ENCODE peak calls at places on chromosome 7, in ten cellular contexts. F is non-pigmented ciliary epithelial cell; S is activated effector memory CD4-positive, alpha-beta T cell treated with anti-CD3 and anti-CD28 coated beads, Interleukin-2, amount 50 U/mL, for 16 hours; L is NT2/D1; M is mucosa of descending colon; J is nucleus accumbens; V is HCT116; N is MG63; Y is dermis microvascular lymphatic vessel endothelial cell; G is left colon. T is an unnamed sample.

GRCh38 chr7:23074443-23075244 is 30.9 kb upstream of the KLHL7 start:
- DNase-seq in F (no peak), S (no peak), L (no peak), M (peak; percentile 4), J (no peak), V (no peak), N (no peak), Y (peak; percentile 51), G (no peak), T (no peak)

GRCh38 chr7:73809454-73810090 is 21.2 kb upstream of the CLDN4 start:
- DNase-seq in F (no peak), S (peak; percentile 55), L (no peak), M (peak; percentile 82), J (no peak), V (peak; percentile 67), N (no peak), Y (no peak), G (peak; percentile 81), T (no peak)

GRCh38 chr7:32500922-32501341 is 5.6 kb downstream of the AVL9 start:
- DNase-seq in F (no peak), S (no peak), L (no peak), M (no peak), J (no peak), V (no peak), N (peak; percentile 11), Y (peak; percentile 68), G (no peak), T (no peak)

GRCh38 chr7:92464515-92464914 is 13.2 kb downstream of the ERVW-1 start:
- DNase-seq in F (no peak), S (no peak), L (no peak), M (no peak), J (no peak), V (no peak), N (no peak), Y (no peak), G (no peak), T (no peak)

GRCh38 chr7:157079116-157079515 is 59.6 kb upstream of the UBE3C start:
- DNase-seq in F (no peak), S (no peak), L (no peak), M (no peak), J (no peak), V (no peak), N (no peak), Y (no peak), G (no peak), T (no peak)

GRCh38 chr7:103855671-103856070 is 133.8 kb downstream of the RELN start:
- DNase-seq in F (no peak), S (no peak), L (no peak), M (no peak), J (no peak), V (no peak), N (no peak), Y (no peak), G (no peak), T (no peak)

GRCh38 chr7:93185303-93186027 is 37.3 kb upstream of the SAMD9L start:
- DNase-seq in F (no peak), S (no peak), L (no peak), M (no peak), J (no peak), V (no peak), N (peak; percentile 4), Y (peak; percentile 12), G (no peak), T (no peak)

GRCh38 chr7:139557857-139558581 is 34.5 kb downstream of the CLEC2L start:
- DNase-seq in F (no peak), S (peak; percentile 17), L (no peak), M (peak; percentile 27), J (no peak), V (no peak), N (no peak), Y (no peak), G (peak; percentile 18), T (no peak)

GRCh38 chr7:23713285-23714235 is 3.5 kb downstream of the STK31 start:
- DNase-seq in F (peak; percentile 87), S (no peak), L (no peak), M (no peak), J (no peak), V (no peak), N (peak; percentile 65), Y (no peak), G (no peak), T (no peak)